ENCODE peak calls at places on chromosomes 3 and 15, in ten cellular contexts. One of them, this sample, is unnamed.

GRCh38 chr3:56787258-56787777 is 14.4 kb downstream of the ARHGEF3 start:
- DNase-seq in neural crest cell: no peak
- DNase-seq in GM23338: no peak
- DNase-seq in left ventricle myocardium inferior: no peak
- DNase-seq in Caco-2: no peak
- DNase-seq in fibroblast of villous mesenchyme: no peak
- DNase-seq in A549: no peak
- DNase-seq in right atrium auricular region: no peak
- DNase-seq in heart right ventricle: no peak
- DNase-seq in IMR-90: no peak
- DNase-seq in this sample: no peak

GRCh38 chr3:106333911-106334618 is 465.3 kb upstream of the CBLB start:
- DNase-seq in neural crest cell: no peak
- DNase-seq in GM23338: no peak
- DNase-seq in left ventricle myocardium inferior: no peak
- DNase-seq in Caco-2: no peak
- DNase-seq in fibroblast of villous mesenchyme: peak; percentile 50
- DNase-seq in A549: no peak
- DNase-seq in right atrium auricular region: no peak
- DNase-seq in heart right ventricle: no peak
- DNase-seq in IMR-90: peak; percentile 75
- DNase-seq in this sample: no peak

GRCh38 chr15:48520376-48521155 is 124.9 kb downstream of the FBN1 start:
- DNase-seq in neural crest cell: no peak
- DNase-seq in GM23338: peak; percentile 70
- DNase-seq in left ventricle myocardium inferior: no peak
- DNase-seq in Caco-2: no peak
- DNase-seq in fibroblast of villous mesenchyme: no peak
- DNase-seq in A549: no peak
- DNase-seq in right atrium auricular region: no peak
- DNase-seq in heart right ventricle: no peak
- DNase-seq in IMR-90: no peak
- DNase-seq in this sample: no peak

GRCh38 chr3:123448503-123449091 is at the start of gene ADCY5:
- DNase-seq in neural crest cell: peak; percentile 16
- DNase-seq in GM23338: peak; percentile 68
- DNase-seq in left ventricle myocardium inferior: no peak
- DNase-seq in Caco-2: no peak
- DNase-seq in fibroblast of villous mesenchyme: peak; percentile 5
- DNase-seq in A549: no peak
- DNase-seq in right atrium auricular region: no peak
- DNase-seq in heart right ventricle: peak; percentile 44
- DNase-seq in IMR-90: no peak
- DNase-seq in this sample: no peak

GRCh38 chr15:100786901-100787566 is 92.6 kb upstream of the ALDH1A3 start:
- DNase-seq in neural crest cell: no peak
- DNase-seq in GM23338: no peak
- DNase-seq in left ventricle myocardium inferior: no peak
- DNase-seq in Caco-2: no peak
- DNase-seq in fibroblast of villous mesenchyme: no peak
- DNase-seq in A549: no peak
- DNase-seq in right atrium auricular region: peak; percentile 34
- DNase-seq in heart right ventricle: no peak
- DNase-seq in IMR-90: no peak
- DNase-seq in this sample: peak; percentile 75

GRCh38 chr3:25372167-25372566 is 55.9 kb upstream of the RARB start:
- DNase-seq in neural crest cell: no peak
- DNase-seq in GM23338: no peak
- DNase-seq in left ventricle myocardium inferior: no peak
- DNase-seq in Caco-2: no peak
- DNase-seq in fibroblast of villous mesenchyme: no peak
- DNase-seq in A549: no peak
- DNase-seq in right atrium auricular region: no peak
- DNase-seq in heart right ventricle: no peak
- DNase-seq in IMR-90: no peak
- DNase-seq in this sample: no peak

GRCh38 chr3:184008161-184008560 is 9.5 kb downstream of the ABCC5 start:
- DNase-seq in neural crest cell: no peak
- DNase-seq in GM23338: no peak
- DNase-seq in left ventricle myocardium inferior: no peak
- DNase-seq in Caco-2: no peak
- DNase-seq in fibroblast of villous mesenchyme: no peak
- DNase-seq in A549: no peak
- DNase-seq in right atrium auricular region: no peak
- DNase-seq in heart right ventricle: no peak
- DNase-seq in IMR-90: no peak
- DNase-seq in this sample: no peak

GRCh38 chr3:100045696-100046095 is 68.6 kb downstream of the FILIP1L start:
- DNase-seq in neural crest cell: no peak
- DNase-seq in GM23338: peak; percentile 51
- DNase-seq in left ventricle myocardium inferior: peak; percentile 76
- DNase-seq in Caco-2: peak; percentile 62
- DNase-seq in fibroblast of villous mesenchyme: peak; percentile 99
- DNase-seq in A549: no peak
- DNase-seq in right atrium auricular region: peak; percentile 77
- DNase-seq in heart right ventricle: peak; percentile 68
- DNase-seq in IMR-90: peak; percentile 99
- DNase-seq in this sample: no peak

DNA sequence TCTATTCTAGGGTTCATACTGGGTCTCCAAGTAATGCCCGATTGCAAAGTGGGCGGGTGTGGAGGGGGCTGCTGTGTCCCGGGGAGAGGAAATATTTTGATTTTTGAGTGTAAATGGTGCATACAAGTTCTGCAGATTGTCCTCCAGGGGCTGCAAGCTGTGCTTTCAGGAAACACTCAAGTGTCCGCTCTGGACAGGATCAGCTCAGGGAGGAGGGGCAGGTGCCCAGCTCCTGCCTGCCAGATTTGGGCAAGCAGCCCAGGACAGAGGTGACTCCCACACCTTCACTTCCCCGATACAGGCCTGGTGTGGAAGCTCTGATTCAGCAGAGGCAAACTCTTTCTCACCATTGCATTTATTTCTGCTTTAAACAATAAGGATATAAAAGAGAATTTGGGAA is 142.7 kb downstream of the ALDH1A2 start:
- DNase-seq in neural crest cell: no peak
- DNase-seq in GM23338: no peak
- DNase-seq in left ventricle myocardium inferior: peak; percentile 81
- DNase-seq in Caco-2: no peak
- DNase-seq in fibroblast of villous mesenchyme: no peak
- DNase-seq in A549: no peak
- DNase-seq in right atrium auricular region: no peak
- DNase-seq in heart right ventricle: peak; percentile 74
- DNase-seq in IMR-90: no peak
- DNase-seq in this sample: no peak
- TF ChIP-seq CTCF in neural crest cell: no peak
- TF ChIP-seq CTCF in GM23338: no peak
- TF ChIP-seq CTCF in left ventricle myocardium inferior: peak; percentile 54
- TF ChIP-seq CTCF in Caco-2: no peak
- TF ChIP-seq CTCF in fibroblast of villous mesenchyme: no peak
- TF ChIP-seq CTCF in A549: no peak
- TF ChIP-seq CTCF in right atrium auricular region: no peak
- TF ChIP-seq CTCF in heart right ventricle: no peak
- TF ChIP-seq CTCF in IMR-90: no peak
- TF ChIP-seq CTCF in this sample: no peak

GRCh38 chr3:141253811-141254210 is 22.2 kb downstream of the PXYLP1 start:
- DNase-seq in neural crest cell: no peak
- DNase-seq in GM23338: no peak
- DNase-seq in left ventricle myocardium inferior: no peak
- DNase-seq in Caco-2: no peak
- DNase-seq in fibroblast of villous mesenchyme: no peak
- DNase-seq in A549: no peak
- DNase-seq in right atrium auricular region: no peak
- DNase-seq in heart right ventricle: no peak
- DNase-seq in IMR-90: no peak
- DNase-seq in this sample: no peak

GRCh38 chr3:141260131-141260927 is 28.7 kb downstream of the PXYLP1 start:
- DNase-seq in neural crest cell: peak; percentile 11
- DNase-seq in GM23338: no peak
- DNase-seq in left ventricle myocardium inferior: no peak
- DNase-seq in Caco-2: no peak
- DNase-seq in fibroblast of villous mesenchyme: no peak
- DNase-seq in A549: no peak
- DNase-seq in right atrium auricular region: no peak
- DNase-seq in heart right ventricle: no peak
- DNase-seq in IMR-90: no peak
- DNase-seq in this sample: no peak

GRCh38 chr3:141255137-141255536 is 23.5 kb downstream of the PXYLP1 start:
- DNase-seq in neural crest cell: no peak
- DNase-seq in GM23338: no peak
- DNase-seq in left ventricle myocardium inferior: no peak
- DNase-seq in Caco-2: no peak
- DNase-seq in fibroblast of villous mesenchyme: no peak
- DNase-seq in A549: no peak
- DNase-seq in right atrium auricular region: no peak
- DNase-seq in heart right ventricle: no peak
- DNase-seq in IMR-90: no peak
- DNase-seq in this sample: no peak

GRCh38 chr3:141257971-141258370 is 26.3 kb downstream of the PXYLP1 start:
- DNase-seq in neural crest cell: no peak
- DNase-seq in GM23338: no peak
- DNase-seq in left ventricle myocardium inferior: no peak
- DNase-seq in Caco-2: peak; percentile 2
- DNase-seq in fibroblast of villous mesenchyme: no peak
- DNase-seq in A549: no peak
- DNase-seq in right atrium auricular region: no peak
- DNase-seq in heart right ventricle: no peak
- DNase-seq in IMR-90: no peak
- DNase-seq in this sample: no peak

DNA sequence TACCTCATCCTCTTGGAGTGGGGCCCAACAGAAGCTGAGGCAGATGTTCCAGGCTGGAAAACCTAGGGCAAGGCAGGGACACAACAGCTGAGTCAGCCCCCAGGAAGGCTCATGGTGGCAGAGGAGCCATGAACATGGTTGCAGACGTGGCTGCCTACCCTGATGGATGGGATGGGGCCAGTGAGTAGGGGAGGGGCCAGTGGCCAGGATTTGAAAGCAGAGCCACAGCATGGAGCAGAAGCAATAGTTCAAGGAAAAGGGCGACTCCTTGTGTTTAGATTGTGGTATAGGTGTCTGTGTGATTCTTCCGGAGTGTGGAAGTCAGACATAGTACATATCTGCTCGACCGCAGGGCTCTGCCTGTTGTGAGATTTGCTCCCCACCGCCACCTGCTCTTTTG is 24.2 kb downstream of the PXYLP1 start:
- DNase-seq in neural crest cell: no peak
- DNase-seq in GM23338: peak; percentile 71
- DNase-seq in left ventricle myocardium inferior: no peak
- DNase-seq in Caco-2: peak; percentile 30
- DNase-seq in fibroblast of villous mesenchyme: peak; percentile 35
- DNase-seq in A549: peak; percentile 46
- DNase-seq in right atrium auricular region: no peak
- DNase-seq in heart right ventricle: no peak
- DNase-seq in IMR-90: no peak
- DNase-seq in this sample: no peak
- TF ChIP-seq CTCF in neural crest cell: peak; percentile 37
- TF ChIP-seq CTCF in GM23338: peak; percentile 72
- TF ChIP-seq CTCF in left ventricle myocardium inferior: peak; percentile 44
- TF ChIP-seq CTCF in Caco-2: no peak
- TF ChIP-seq CTCF in fibroblast of villous mesenchyme: peak; percentile 40
- TF ChIP-seq CTCF in A549: peak; percentile 34
- TF ChIP-seq CTCF in right atrium auricular region: no peak
- TF ChIP-seq CTCF in heart right ventricle: no peak
- TF ChIP-seq CTCF in IMR-90: peak; percentile 28
- TF ChIP-seq CTCF in this sample: peak; percentile 42

GRCh38 chr3:171460226-171461086 is at the start of gene TNIK:
- DNase-seq in neural crest cell: peak; percentile 79
- DNase-seq in GM23338: peak; percentile 88
- DNase-seq in left ventricle myocardium inferior: peak; percentile 94
- DNase-seq in Caco-2: peak; percentile 94
- DNase-seq in fibroblast of villous mesenchyme: peak; percentile 90
- DNase-seq in A549: peak; percentile 81
- DNase-seq in right atrium auricular region: peak; percentile 90
- DNase-seq in heart right ventricle: peak; percentile 92
- DNase-seq in IMR-90: peak; percentile 89
- DNase-seq in this sample: peak; percentile 92
- TF ChIP-seq CTCF in neural crest cell: peak; percentile 59
- TF ChIP-seq CTCF in GM23338: peak; percentile 33
- TF ChIP-seq CTCF in left ventricle myocardium inferior: peak; percentile 45
- TF ChIP-seq CTCF in Caco-2: no peak
- TF ChIP-seq CTCF in fibroblast of villous mesenchyme: peak; percentile 23
- TF ChIP-seq CTCF in A549: no peak
- TF ChIP-seq CTCF in right atrium auricular region: peak; percentile 22
- TF ChIP-seq CTCF in heart right ventricle: peak; percentile 4
- TF ChIP-seq CTCF in IMR-90: peak; percentile 10
- TF ChIP-seq CTCF in this sample: peak; percentile 72

GRCh38 chr3:45653205-45653604 is 36.0 kb upstream of the SACM1L start:
- DNase-seq in neural crest cell: no peak
- DNase-seq in GM23338: no peak
- DNase-seq in left ventricle myocardium inferior: no peak
- DNase-seq in Caco-2: no peak
- DNase-seq in fibroblast of villous mesenchyme: no peak
- DNase-seq in A549: no peak
- DNase-seq in right atrium auricular region: no peak
- DNase-seq in heart right ventricle: no peak
- DNase-seq in IMR-90: no peak
- DNase-seq in this sample: no peak

GRCh38 chr3:45655906-45656305 is 33.3 kb upstream of the SACM1L start:
- DNase-seq in neural crest cell: no peak
- DNase-seq in GM23338: no peak
- DNase-seq in left ventricle myocardium inferior: no peak
- DNase-seq in Caco-2: no peak
- DNase-seq in fibroblast of villous mesenchyme: no peak
- DNase-seq in A549: no peak
- DNase-seq in right atrium auricular region: no peak
- DNase-seq in heart right ventricle: no peak
- DNase-seq in IMR-90: peak; percentile 38
- DNase-seq in this sample: no peak

GRCh38 chr3:45656575-45657363 is 32.4 kb upstream of the SACM1L start:
- DNase-seq in neural crest cell: peak; percentile 89
- DNase-seq in GM23338: peak; percentile 98
- DNase-seq in left ventricle myocardium inferior: peak; percentile 88
- DNase-seq in Caco-2: peak; percentile 90
- DNase-seq in fibroblast of villous mesenchyme: peak; percentile 98
- DNase-seq in A549: peak; percentile 87
- DNase-seq in right atrium auricular region: peak; percentile 97
- DNase-seq in heart right ventricle: peak; percentile 87
- DNase-seq in IMR-90: peak; percentile 96
- DNase-seq in this sample: no peak

GRCh38 chr3:45657853-45658252 is 31.3 kb upstream of the SACM1L start:
- DNase-seq in neural crest cell: no peak
- DNase-seq in GM23338: no peak
- DNase-seq in left ventricle myocardium inferior: no peak
- DNase-seq in Caco-2: no peak
- DNase-seq in fibroblast of villous mesenchyme: no peak
- DNase-seq in A549: no peak
- DNase-seq in right atrium auricular region: no peak
- DNase-seq in heart right ventricle: no peak
- DNase-seq in IMR-90: no peak
- DNase-seq in this sample: no peak

DNA sequence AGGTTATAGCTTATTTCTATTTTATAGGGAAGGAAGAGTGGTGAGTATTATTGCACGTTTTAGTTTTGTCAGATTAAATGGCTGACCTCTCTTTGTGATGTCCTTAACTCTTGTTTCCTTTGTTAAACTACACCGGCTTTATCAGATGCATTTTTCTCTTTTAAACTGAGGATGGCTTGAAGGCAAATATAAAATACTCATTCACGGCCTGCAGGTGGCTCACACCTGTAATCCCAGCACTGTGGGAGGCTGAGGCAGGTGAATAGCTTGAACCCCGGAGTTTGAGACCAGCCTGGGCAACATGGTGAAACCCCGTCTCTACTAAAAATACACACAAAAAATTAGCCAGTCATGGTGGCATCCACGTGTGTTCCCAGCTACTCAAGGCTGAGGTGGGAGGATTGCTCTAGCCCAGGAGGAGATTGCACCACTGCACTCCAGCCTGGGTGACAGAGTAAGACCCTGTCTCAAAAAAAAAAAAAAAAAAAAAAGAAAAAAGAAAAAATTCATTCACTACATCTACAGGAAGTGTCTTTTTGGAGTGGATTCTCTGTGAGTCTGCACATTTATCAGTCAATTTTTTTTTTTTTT is 34.8 kb upstream of the SACM1L start:
- DNase-seq in neural crest cell: no peak
- DNase-seq in GM23338: peak; percentile 52
- DNase-seq in left ventricle myocardium inferior: no peak
- DNase-seq in Caco-2: no peak
- DNase-seq in fibroblast of villous mesenchyme: no peak
- DNase-seq in A549: no peak
- DNase-seq in right atrium auricular region: no peak
- DNase-seq in heart right ventricle: no peak
- DNase-seq in IMR-90: no peak
- DNase-seq in this sample: no peak
- TF ChIP-seq CTCF in neural crest cell: no peak
- TF ChIP-seq CTCF in GM23338: peak; percentile 30
- TF ChIP-seq CTCF in left ventricle myocardium inferior: no peak
- TF ChIP-seq CTCF in Caco-2: no peak
- TF ChIP-seq CTCF in fibroblast of villous mesenchyme: no peak
- TF ChIP-seq CTCF in A549: no peak
- TF ChIP-seq CTCF in right atrium auricular region: no peak
- TF ChIP-seq CTCF in heart right ventricle: no peak
- TF ChIP-seq CTCF in IMR-90: no peak
- TF ChIP-seq CTCF in this sample: no peak

This sample was measured in chondrocyte.